ENCODE peak calls at places on chromosomes 16 and 17, in four cellular contexts. V, S, O and I are unnamed samples.

GRCh38 chr16:14286381-14287230 is 215.5 kb downstream of the MRTFB start:
- DNase-seq in V (no peak), S (no peak), O (peak; percentile 51), I (peak; percentile 63)

GRCh38 chr17:77640242-77640641 is 318.3 kb upstream of the TNRC6C start:
- DNase-seq in V (no peak), S (no peak), O (no peak), I (no peak)

GRCh38 chr16:16028311-16028999 is 79.0 kb downstream of the ABCC1 start:
- DNase-seq in V (no peak), S (no peak), O (no peak), I (no peak)

GRCh38 chr17:50631908-50632571 is 2.6 kb upstream of the ABCC3 start:
- DNase-seq in V (no peak), S (no peak), O (no peak), I (no peak)

GRCh38 chr17:35736236-35736635 is 4.8 kb downstream of the RASL10B start:
- DNase-seq in V (no peak), S (no peak), O (no peak), I (no peak)

GRCh38 chr17:70987867-70988340 is 818.6 kb downstream of the KCNJ2 start:
- DNase-seq in V (no peak), S (peak; percentile 72), O (no peak), I (peak; percentile 30)

GRCh38 chr17:46984892-46985291 is 5.8 kb upstream of the RPRML start:
- DNase-seq in V (no peak), S (no peak), O (no peak), I (no peak)

GRCh38 chr16:49596699-49597291 is 223.2 kb downstream of the C16orf78 start:
- DNase-seq in V (no peak), S (no peak), O (no peak), I (no peak)

GRCh38 chr17:17096438-17097178 is 54.4 kb downstream of the MPRIP start:
- DNase-seq in V (no peak), S (no peak), O (peak; percentile 69), I (no peak)

DNA sequence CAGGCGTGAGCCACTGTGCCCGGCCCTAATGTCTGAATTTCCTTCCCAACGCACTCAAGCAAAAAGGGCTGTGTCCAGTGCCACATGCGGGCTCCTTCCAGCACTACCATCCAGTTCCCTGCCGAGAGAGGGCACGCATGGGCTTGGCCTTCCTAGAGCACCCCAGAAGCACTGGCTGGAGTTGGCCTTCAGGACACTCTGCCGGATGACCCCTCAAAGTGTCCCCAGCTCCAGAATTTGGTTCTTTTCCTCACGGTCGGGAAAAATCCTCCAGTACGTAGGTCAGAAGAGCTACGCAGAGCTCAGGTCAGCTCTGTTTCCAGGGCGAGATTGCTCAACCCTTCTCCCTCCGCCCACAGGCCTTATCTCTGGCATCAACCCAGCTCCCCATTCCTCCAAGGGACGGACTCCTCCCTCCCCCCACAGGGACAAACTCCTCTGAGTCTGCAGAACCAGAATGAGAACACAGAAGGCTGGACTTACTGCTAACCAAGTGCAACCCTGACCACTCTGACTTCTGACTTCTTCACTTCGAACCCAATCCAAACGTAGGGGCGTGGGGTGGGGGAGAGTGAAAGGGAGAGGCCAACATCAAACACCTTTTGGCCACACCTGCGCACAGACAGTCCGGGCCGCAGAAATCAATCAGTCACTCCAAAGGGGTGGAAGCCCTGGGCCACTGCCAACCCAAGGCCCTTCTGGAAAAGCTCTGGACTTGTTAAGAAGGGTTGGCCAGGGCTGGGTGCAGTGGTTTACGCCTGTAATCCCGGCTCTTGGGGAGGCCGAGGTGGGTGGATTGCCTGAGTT is 3.6 kb downstream of the CDC42EP4 start:
- DNase-seq in V (peak; percentile 86), S (no peak), O (peak; percentile 93), I (no peak)
- H3K4me1 ChIP-seq in V (peaks cover 83% of the 10 kb centered on the region), S (peaks cover 4% of the 10 kb centered on the region), O (peaks cover 62% of the 10 kb centered on the region), I (peaks cover 42% of the 10 kb centered on the region)

GRCh38 chr17:14744716-14745115 is 443.8 kb downstream of the HS3ST3B1 start:
- DNase-seq in V (no peak), S (no peak), O (no peak), I (no peak)
- TF ChIP-seq EZH2phosphoT487 in V (no peak), S (no peak), O (no peak), I (no peak)

DNA sequence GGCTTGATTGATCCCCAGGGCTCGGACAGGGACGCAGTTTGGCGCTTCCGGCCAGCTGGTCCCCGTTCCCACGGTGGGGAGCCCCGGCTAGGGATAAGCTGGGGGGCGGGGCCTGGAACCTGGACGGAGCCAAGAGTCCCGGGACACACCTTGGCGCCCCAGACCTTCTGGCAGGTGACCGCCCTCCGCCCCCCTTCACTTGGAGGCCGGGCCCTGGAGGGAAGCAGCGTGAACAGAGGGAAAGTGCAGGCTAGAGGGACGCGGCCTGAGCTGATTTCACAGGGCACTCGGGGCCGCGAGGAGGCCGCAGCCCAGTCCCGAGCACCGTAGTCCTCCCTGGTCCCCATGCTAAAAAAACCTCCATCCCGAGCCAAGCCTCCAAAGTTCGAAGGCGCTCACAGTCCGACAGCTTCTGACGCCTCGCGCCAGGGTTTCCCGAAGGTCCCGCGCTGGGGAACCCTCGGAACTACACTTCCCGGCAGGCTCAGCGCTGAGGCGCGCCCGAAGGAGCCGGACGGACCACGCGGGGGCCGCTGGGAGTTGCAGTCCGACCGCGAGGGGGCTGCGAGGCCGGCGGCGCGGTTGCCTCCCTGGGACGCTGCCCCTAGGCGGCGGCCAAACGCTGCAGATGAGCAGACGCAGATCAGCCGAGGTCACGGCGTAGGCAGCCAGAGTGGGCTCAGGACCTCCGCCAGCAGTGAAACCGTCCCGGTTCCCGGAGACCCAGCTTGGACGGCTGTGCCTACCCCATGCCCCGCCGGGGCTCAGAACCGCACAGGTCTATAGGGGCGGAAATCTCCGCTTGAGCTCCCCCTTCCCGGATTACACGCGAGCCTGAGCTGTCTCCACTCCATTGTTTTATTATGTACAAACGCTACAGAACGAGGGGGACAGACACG is at the start of gene TBX6:
- DNase-seq in V (peak; percentile 74), S (peak; percentile 96), O (peak; percentile 97), I (peak; percentile 98)
- H3K4me1 ChIP-seq in V (peaks cover 62% of the 10 kb centered on the region), S (peaks cover 24% of the 10 kb centered on the region), O (peaks cover 15% of the 10 kb centered on the region), I (peaks cover 10% of the 10 kb centered on the region)

GRCh38 chr17:2181206-2181983 is 122.2 kb downstream of the SMG6 start:
- DNase-seq in V (no peak), S (no peak), O (peak; percentile 60), I (peak; percentile 38)
- TF ChIP-seq EZH2phosphoT487 in V (no peak), S (no peak), O (no peak), I (no peak)

DNA sequence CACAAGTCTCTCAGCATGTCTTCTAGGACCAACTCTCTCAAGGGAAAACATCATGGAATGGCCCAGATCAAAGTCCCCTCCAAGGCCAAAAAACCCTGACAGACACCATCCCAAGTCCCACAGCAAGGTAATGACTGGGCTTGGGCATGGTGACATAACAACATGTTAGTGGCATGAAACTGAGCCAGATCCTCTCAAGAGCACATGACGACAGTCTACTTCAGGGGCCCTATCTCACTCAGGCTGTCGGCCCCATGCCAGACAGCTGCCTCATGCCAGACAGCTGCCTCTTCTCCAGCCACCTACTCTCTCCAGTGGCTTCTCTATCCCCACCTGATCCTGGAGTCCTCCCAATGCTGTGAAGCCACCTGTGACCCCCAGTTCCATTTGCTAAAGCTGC is 18.4 kb downstream of the HSD11B2 start:
- DNase-seq in V (no peak), S (no peak), O (no peak), I (no peak)
- H3K4me1 ChIP-seq in V (peaks cover 3% of the 10 kb centered on the region), S (no peaks in the 10 kb centered on the region), O (peaks cover 25% of the 10 kb centered on the region), I (no peaks in the 10 kb centered on the region)

DNA sequence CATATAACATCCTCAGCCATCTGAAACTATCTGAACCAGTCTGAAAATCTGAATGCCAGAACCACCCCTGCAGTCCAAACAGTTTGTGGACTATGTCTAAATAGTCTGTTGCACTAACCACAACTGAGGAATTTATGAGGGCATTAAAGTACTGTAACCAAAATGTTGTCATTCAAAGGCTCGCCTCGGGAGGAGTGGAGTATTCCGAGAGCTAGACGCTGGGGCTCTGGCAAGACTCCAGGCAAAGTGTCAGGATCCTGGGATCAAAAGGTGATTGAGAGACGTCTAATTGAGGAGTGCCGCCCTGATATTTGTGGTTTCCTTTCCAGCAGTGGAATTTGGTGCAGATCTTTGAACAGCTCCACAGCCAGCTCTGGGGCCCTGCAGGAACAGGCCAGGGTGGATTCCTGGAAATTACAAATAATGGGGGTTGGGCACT is 142.9 kb upstream of the MYOCD start:
- DNase-seq in V (no peak), S (no peak), O (peak; percentile 63), I (peak; percentile 12)
- TF ChIP-seq EZH2phosphoT487 in V (no peak), S (no peak), O (no peak), I (no peak)

GRCh38 chr16:9801651-9802050 is 380.6 kb downstream of the GRIN2A start:
- DNase-seq in V (no peak), S (no peak), O (no peak), I (no peak)

GRCh38 chr16:9802160-9802559 is 380.1 kb downstream of the GRIN2A start:
- DNase-seq in V (no peak), S (no peak), O (no peak), I (no peak)

GRCh38 chr16:9808210-9808609 is 374.0 kb downstream of the GRIN2A start:
- DNase-seq in V (no peak), S (no peak), O (no peak), I (no peak)

GRCh38 chr16:9807302-9807701 is 374.9 kb downstream of the GRIN2A start:
- DNase-seq in V (no peak), S (no peak), O (no peak), I (no peak)
- H3K4me1 ChIP-seq in V (no peaks in the 10 kb centered on the region), S (no peaks in the 10 kb centered on the region), O (no peaks in the 10 kb centered on the region), I (no peaks in the 10 kb centered on the region)

GRCh38 chr16:4372578-4373355 is 1.1 kb downstream of the VASN start:
- DNase-seq in V (no peak), S (no peak), O (peak; percentile 77), I (peak; percentile 47)
- TF ChIP-seq EZH2phosphoT487 in V (no peak), S (no peak), O (no peak), I (no peak)

GRCh38 chr16:82878466-82878865 is 251.7 kb downstream of the CDH13 start:
- DNase-seq in V (no peak), S (no peak), O (no peak), I (no peak)
- H3K4me1 ChIP-seq in V (no peaks in the 10 kb centered on the region), S (no peaks in the 10 kb centered on the region), O (no peaks in the 10 kb centered on the region), I (no peaks in the 10 kb centered on the region)